ENCODE peak calls at places on chromosomes 3 and 15, in five cellular contexts. S is cardiac muscle cell; G is GM12865; A is nephron progenitor cell; K is CD4-positive, alpha-beta T cell. X is an unnamed sample.

GRCh38 chr3:30667250-30667585 is 60.8 kb downstream of the TGFBR2 start:
- DNase-seq in G (no peak), S (peak), A (no peak), K (no peak), X (peak)

GRCh38 chr15:90994059-90994416 is 297 bp downstream of the PRC1 start:
- DNase-seq in S (no peak), A (peak), G (peak), K (no peak), X (no peak)

GRCh38 chr15:100172356-100173024 is 169.3 kb downstream of the ADAMTS17 start:
- DNase-seq in S (no peak), G (no peak), A (no peak), K (no peak), X (no peak)

GRCh38 chr15:67770098-67770628 is 55.1 kb upstream of the SKOR1 start:
- DNase-seq in A (no peak), K (no peak), G (no peak), S (no peak), X (no peak)

GRCh38 chr15:101310508-101310907 is 15.5 kb upstream of the SNRPA1 start:
- DNase-seq in A (no peak), G (no peak), S (no peak), K (no peak), X (no peak)

GRCh38 chr3:16181361-16181760 is 6.9 kb downstream of the GALNT15 start:
- DNase-seq in G (no peak), K (no peak), S (peak), A (no peak), X (no peak)

GRCh38 chr3:46666471-46666845 is 27.0 kb downstream of the ALS2CL start:
- DNase-seq in K (no peak), S (no peak), G (no peak), A (no peak), X (no peak)

GRCh38 chr3:120077726-120078125 is 16.5 kb downstream of the GSK3B start:
- DNase-seq in S (no peak), A (no peak), G (no peak), K (no peak), X (no peak)

GRCh38 chr3:194808709-194809108 is 123.0 kb downstream of the FAM43A start:
- DNase-seq in A (no peak), K (no peak), S (no peak), G (no peak), X (no peak)

GRCh38 chr15:60179786-60180391 is 175.8 kb downstream of the FOXB1 start:
- DNase-seq in G (peak), K (peak), S (peak), A (peak), X (peak)

GRCh38 chr3:46383946-46384330 is 13.2 kb downstream of the CCR5 start:
- DNase-seq in G (no peak), K (no peak), A (no peak), S (no peak), X (no peak)

GRCh38 chr15:76149291-76149910 is 89.6 kb downstream of the TMEM266 start:
- DNase-seq in A (no peak), G (no peak), K (no peak), S (no peak), X (no peak)

GRCh38 chr15:99998661-99999101 is 265.4 kb upstream of the LYSMD4 start:
- DNase-seq in A (no peak), K (no peak), G (no peak), S (no peak), X (no peak)

GRCh38 chr3:169966951-169967915 is 626 bp downstream of the SEC62 start:
- DNase-seq in S (peak), K (peak), G (peak), A (peak), X (no peak)

GRCh38 chr3:46304739-46305138 is 49.2 kb upstream of the CCR2 start:
- DNase-seq in G (no peak), S (no peak), K (no peak), A (no peak), X (no peak)

GRCh38 chr3:172776049-172776717 is 25.7 kb downstream of the ECT2 start:
- DNase-seq in A (no peak), S (peak), G (no peak), K (no peak), X (no peak)

GRCh38 chr3:148211725-148212124 is 486.0 kb upstream of the AGTR1 start:
- DNase-seq in K (no peak), A (no peak), S (peak), G (peak), X (no peak)

GRCh38 chr15:85554852-85555521 is 174.6 kb downstream of the AKAP13 start:
- DNase-seq in A (no peak), G (peak), S (no peak), K (no peak), X (no peak)

GRCh38 chr15:65409284-65409631 is 13.5 kb downstream of the IGDCC4 start:
- DNase-seq in A (no peak), K (no peak), S (peak), G (peak), X (no peak)

GRCh38 chr3:134795776-134796312 is 784 bp downstream of the EPHB1 start:
- DNase-seq in A (peak), K (no peak), S (peak), G (no peak), X (no peak)

GRCh38 chr3:100106094-100106493 is 8.2 kb downstream of the FILIP1L start:
- DNase-seq in S (no peak), K (no peak), G (peak), A (no peak), X (no peak)

GRCh38 chr3:117127147-117127546 is 417.6 kb downstream of the TUSC7 start:
- DNase-seq in S (no peak), A (no peak), K (no peak), G (no peak), X (no peak)

GRCh38 chr15:66004618-66005262 is 135.4 kb downstream of the RAB11A start:
- DNase-seq in K (no peak), G (peak), A (peak), S (peak), X (no peak)

GRCh38 chr3:160999268-160999667 is 105.9 kb downstream of the B3GALNT1 start:
- DNase-seq in K (no peak), G (no peak), S (no peak), A (no peak), X (no peak)

GRCh38 chr3:177633671-177634207 is 436.5 kb upstream of the TBL1XR1 start:
- DNase-seq in G (no peak), A (no peak), S (peak), K (no peak), X (no peak)

GRCh38 chr15:91263632-91264477 is 163.8 kb downstream of the SV2B start:
- DNase-seq in K (no peak), G (no peak), A (no peak), S (peak), X (no peak)

GRCh38 chr3:13461169-13462124 is 18.7 kb upstream of the HDAC11 start:
- DNase-seq in A (peak), S (peak), G (peak), K (peak), X (peak)

GRCh38 chr3:112736802-112737566 is 96.0 kb upstream of the CCDC80 start:
- DNase-seq in S (no peak), K (no peak), A (no peak), G (peak), X (no peak)

GRCh38 chr15:39487180-39487735 is 93.6 kb upstream of the THBS1 start:
- DNase-seq in K (no peak), A (no peak), G (no peak), S (no peak), X (no peak)

GRCh38 chr15:96102631-96103030 is 227.9 kb upstream of the NR2F2 start:
- DNase-seq in G (no peak), K (no peak), A (no peak), S (no peak), X (no peak)

GRCh38 chr3:101928890-101929289 is 79.6 kb downstream of the NFKBIZ start:
- DNase-seq in S (peak), K (no peak), G (no peak), A (no peak), X (no peak)

GRCh38 chr15:25418202-25418601 is 20.6 kb downstream of the UBE3A start:
- DNase-seq in G (no peak), K (no peak), A (no peak), S (no peak), X (no peak)

GRCh38 chr3:101677436-101678286 is 729 bp upstream of the ZBTB11 start:
- DNase-seq in A (no peak), G (peak), K (no peak), S (no peak), X (no peak)

GRCh38 chr3:134677987-134678308 is 27.1 kb upstream of the KY start:
- DNase-seq in S (no peak), K (no peak), G (no peak), A (no peak), X (no peak)

GRCh38 chr3:3636815-3637214 is 162.4 kb upstream of the LRRN1 start:
- DNase-seq in K (no peak), A (no peak), G (no peak), S (no peak), X (no peak)

GRCh38 chr3:73618461-73618860 is 6.3 kb downstream of the PDZRN3 start:
- DNase-seq in S (no peak), K (no peak), A (no peak), G (no peak), X (no peak)

GRCh38 chr3:127744216-127744815 is 71.6 kb downstream of the ABTB1 start:
- DNase-seq in S (no peak), G (no peak), K (no peak), A (no peak), X (no peak)

GRCh38 chr3:127676921-127677351 is 4.2 kb downstream of the ABTB1 start:
- DNase-seq in S (no peak), G (no peak), A (no peak), K (no peak), X (no peak)